ENCODE peak calls at places on chromosomes 3 and 15, in four cellular contexts. U is GM12878, N is SK-N-SH, E is HepG2. X is an unnamed sample.

GRCh38 chr3:65493371-65493882 is 545.3 kb downstream of the MAGI1 start:
- DNase-seq in N (no peak), E (no peak), U (no peak), X (no peak)

GRCh38 chr15:75349851-75350588 is 3.2 kb downstream of the NEIL1 start:
- DNase-seq in U (peak), N (no peak), E (no peak), X (no peak)

GRCh38 chr3:5002174-5002870 is 23.1 kb downstream of the BHLHE40 start:
- DNase-seq in U (no peak), N (no peak), E (no peak), X (no peak)

GRCh38 chr15:101689901-101690300 is 34.4 kb downstream of the TARS3 start:
- DNase-seq in E (no peak), N (no peak), U (no peak), X (no peak)

GRCh38 chr3:119170821-119171220 is 2.6 kb upstream of the UPK1B start:
- DNase-seq in N (no peak), U (no peak), E (no peak), X (no peak)

GRCh38 chr3:20060924-20061323 is 20.7 kb downstream of the KAT2B start:
- DNase-seq in U (no peak), E (no peak), N (no peak), X (no peak)

GRCh38 chr15:83435202-83435601 is 11.9 kb upstream of the SH3GL3 start:
- DNase-seq in N (no peak), U (no peak), E (no peak), X (no peak)

GRCh38 chr3:70832035-70832795 is 519.8 kb upstream of the MDFIC2 start:
- DNase-seq in N (no peak), U (no peak), E (no peak), X (no peak)

GRCh38 chr3:120498947-120499346 is 48.2 kb upstream of the FSTL1 start:
- DNase-seq in U (no peak), E (no peak), N (no peak), X (no peak)

GRCh38 chr15:36401586-36401966 is 177.8 kb upstream of the CDIN1 start:
- DNase-seq in N (no peak), U (no peak), E (no peak), X (no peak)

GRCh38 chr3:77412591-77412990 is 372.7 kb downstream of the ROBO2 start:
- DNase-seq in E (no peak), U (no peak), N (no peak), X (no peak)

GRCh38 chr15:25701716-25702465 is 161.2 kb downstream of the ATP10A start:
- DNase-seq in E (no peak), N (no peak), U (no peak), X (no peak)

GRCh38 chr3:63034106-63034505 is 158.9 kb upstream of the CADPS start:
- DNase-seq in N (no peak), U (no peak), E (no peak), X (no peak)

GRCh38 chr3:63029921-63030320 is 154.7 kb upstream of the CADPS start:
- DNase-seq in N (no peak), E (no peak), U (no peak), X (no peak)

GRCh38 chr3:63029326-63029725 is 154.1 kb upstream of the CADPS start:
- DNase-seq in N (no peak), E (no peak), U (no peak), X (no peak)

GRCh38 chr3:63030666-63031065 is 155.4 kb upstream of the CADPS start:
- DNase-seq in U (no peak), E (no peak), N (no peak), X (no peak)

DNA sequence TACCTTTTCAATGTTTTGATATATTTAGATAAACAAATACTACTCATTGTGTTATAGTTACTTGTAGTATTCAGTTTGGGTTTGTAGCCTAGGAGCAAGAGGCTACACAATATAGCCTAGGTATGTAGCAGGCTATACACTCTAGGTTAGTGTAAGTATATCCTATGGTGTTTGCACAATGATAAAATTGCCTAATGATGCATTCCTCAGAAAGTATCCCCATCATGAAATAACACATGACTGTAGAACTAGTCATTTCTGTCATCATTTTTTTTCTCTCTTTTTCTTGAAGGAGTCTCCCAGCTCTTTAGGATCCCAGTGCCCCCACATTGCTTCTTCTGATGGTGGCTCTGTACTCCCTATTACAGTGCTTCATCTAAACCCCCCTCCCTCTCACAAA is 157.7 kb upstream of the CADPS start:
- DNase-seq in E (no peak), N (no peak), U (no peak), X (no peak)
- TF ChIP-seq PBX3 in E (no peak), N (no peak), U (no peak), X (no peak)

DNA sequence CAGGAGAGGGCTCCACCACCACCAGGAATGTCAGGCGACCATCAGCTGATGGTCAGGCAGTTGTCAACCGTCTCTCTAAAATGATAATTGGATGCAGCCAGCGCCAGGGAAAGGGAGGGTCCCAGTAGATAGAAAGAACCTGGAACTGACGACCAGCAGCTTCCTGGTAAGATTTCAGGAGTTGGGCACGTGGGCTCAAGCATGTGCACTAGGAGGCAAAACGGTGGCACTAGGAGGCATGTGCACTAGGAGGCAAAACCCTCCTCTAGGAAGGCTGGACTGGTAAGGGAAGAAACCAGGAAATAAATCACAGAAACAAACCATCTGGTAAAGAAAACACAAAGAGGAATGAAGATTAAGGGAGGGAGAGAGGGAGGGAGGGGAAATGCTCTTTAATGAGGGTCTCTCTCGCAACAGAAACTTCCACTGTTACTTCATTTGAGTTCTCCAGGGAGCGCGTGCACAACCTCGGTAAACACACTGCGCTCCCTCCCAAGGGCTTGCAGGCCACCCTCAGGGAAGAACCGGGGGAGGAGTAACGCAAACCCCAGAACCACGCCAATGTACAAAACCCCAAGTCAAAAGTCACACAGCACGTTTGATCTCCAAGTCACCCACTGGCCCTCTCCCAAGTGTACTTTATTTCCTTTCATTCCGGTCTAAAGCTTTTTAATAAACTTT is 116.7 kb downstream of the XXYLT1 start:
- DNase-seq in N (no peak), E (no peak), U (no peak), X (no peak)
- TF ChIP-seq PBX3 in N (no peak), E (no peak), U (no peak), X (no peak)

DNA sequence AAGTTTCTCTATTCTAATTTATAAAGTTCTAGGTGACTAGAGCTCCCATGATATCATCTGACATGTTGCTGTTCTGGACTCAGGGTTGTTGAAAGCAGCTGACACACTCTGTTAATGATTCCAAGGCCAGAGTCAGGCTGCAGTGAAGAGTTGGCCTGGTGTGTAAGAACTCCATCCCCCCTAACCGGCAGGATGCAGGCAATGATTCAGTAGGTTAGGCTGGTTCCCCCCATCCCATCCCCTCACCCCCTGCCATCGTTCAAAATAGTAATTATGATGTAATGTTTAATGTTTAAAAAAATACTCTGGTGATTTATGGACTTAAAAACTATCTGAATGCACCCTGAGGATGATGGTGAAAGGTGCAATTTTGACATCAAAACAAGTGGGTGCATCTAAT is 4.6 kb upstream of the TRIM71 start:
- DNase-seq in U (peak), E (peak), N (no peak), X (peak)
- TF ChIP-seq PBX3 in U (no peak), E (no peak), N (no peak), X (no peak)

DNA sequence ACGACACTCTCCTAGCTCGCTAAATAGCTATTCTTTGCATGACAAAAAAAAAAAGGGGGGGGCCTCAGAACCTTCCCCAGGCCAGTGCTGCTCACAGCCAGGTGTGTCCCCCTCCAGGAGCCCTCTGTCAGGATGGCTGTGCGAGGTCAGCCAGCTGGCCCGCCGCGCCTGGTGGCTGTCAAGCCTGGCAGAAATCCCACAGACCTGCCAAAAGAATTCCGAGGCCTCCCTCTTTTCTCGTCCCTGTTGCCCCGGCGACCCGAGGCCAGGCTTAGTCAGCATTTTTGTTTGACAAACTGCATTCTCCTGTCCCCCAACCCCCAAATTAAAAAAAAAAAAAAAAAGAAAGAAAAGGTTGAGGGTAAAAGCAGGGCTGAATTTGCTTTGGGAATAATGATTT is 61.9 kb downstream of the TM4SF4 start:
- DNase-seq in N (peak), U (no peak), E (no peak), X (peak)
- TF ChIP-seq PBX3 in N (peak), U (no peak), E (no peak), X (no peak)

GRCh38 chr15:71647479-71647792 is 162.9 kb upstream of the NR2E3 start:
- DNase-seq in N (no peak), U (no peak), E (no peak), X (no peak)
- TF ChIP-seq PBX3 in N (no peak), U (no peak), E (no peak), X (no peak)

DNA sequence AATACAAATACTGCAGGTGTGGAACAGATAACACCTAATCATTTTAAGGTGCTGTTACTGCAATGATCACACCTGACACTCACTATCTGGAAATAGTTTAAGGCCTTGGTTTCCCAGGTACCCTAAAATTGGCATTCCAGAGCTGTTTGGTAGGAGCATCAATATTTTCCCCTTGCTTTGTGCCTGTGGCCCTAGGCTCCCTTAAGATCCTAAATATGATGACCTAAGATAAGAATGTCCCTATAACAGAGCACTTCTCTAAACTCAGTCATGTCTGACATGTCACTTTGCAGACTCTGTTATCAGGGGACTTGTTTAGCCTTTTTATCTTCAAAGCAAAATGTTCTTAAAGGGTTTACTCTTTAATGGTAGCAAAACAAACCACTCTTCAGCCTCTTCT is 115.9 kb upstream of the STRIT1 start:
- DNase-seq in U (no peak), E (no peak), N (no peak), X (no peak)
- TF ChIP-seq PBX3 in U (no peak), E (no peak), N (no peak), X (no peak)